ENCODE peak calls at places on chromosome 12, in ten cellular contexts. One of them, this sample, is unnamed.

GRCh38 chr12:89959188-89959587 is 250.6 kb upstream of the ATP2B1 start:
- DNase-seq in lung: no peak
- DNase-seq in left lung: no peak
- DNase-seq in tibial artery: no peak
- DNase-seq in H7: no peak
- DNase-seq in right lobe of liver: no peak
- DNase-seq in fibroblast of villous mesenchyme: peak
- DNase-seq in SJSA1: no peak
- DNase-seq in right cardiac atrium: no peak
- DNase-seq in ovary: no peak
- DNase-seq in this sample: no peak

GRCh38 chr12:125533434-125534029 is 468.3 kb downstream of the AACS start:
- DNase-seq in right lobe of liver: peak
- DNase-seq in tibial artery: no peak
- DNase-seq in right cardiac atrium: peak
- DNase-seq in ovary: peak
- DNase-seq in H7: peak
- DNase-seq in fibroblast of villous mesenchyme: peak
- DNase-seq in SJSA1: peak
- DNase-seq in lung: no peak
- DNase-seq in left lung: peak
- DNase-seq in this sample: no peak

GRCh38 chr12:25272937-25273526 is 22.3 kb upstream of the KRAS start:
- DNase-seq in right cardiac atrium: no peak
- DNase-seq in right lobe of liver: peak
- DNase-seq in SJSA1: no peak
- DNase-seq in tibial artery: no peak
- DNase-seq in left lung: no peak
- DNase-seq in lung: no peak
- DNase-seq in fibroblast of villous mesenchyme: no peak
- DNase-seq in ovary: no peak
- DNase-seq in H7: no peak
- DNase-seq in this sample: no peak

GRCh38 chr12:105899589-105899988 is 239.2 kb downstream of the NUAK1 start:
- DNase-seq in tibial artery: no peak
- DNase-seq in lung: no peak
- DNase-seq in ovary: no peak
- DNase-seq in right cardiac atrium: no peak
- DNase-seq in right lobe of liver: no peak
- DNase-seq in left lung: no peak
- DNase-seq in H7: no peak
- DNase-seq in SJSA1: no peak
- DNase-seq in fibroblast of villous mesenchyme: peak
- DNase-seq in this sample: peak

GRCh38 chr12:80702889-80703605 is 4.4 kb upstream of the MYF6 start:
- DNase-seq in H7: no peak
- DNase-seq in right lobe of liver: peak
- DNase-seq in right cardiac atrium: no peak
- DNase-seq in lung: no peak
- DNase-seq in fibroblast of villous mesenchyme: peak
- DNase-seq in SJSA1: peak
- DNase-seq in ovary: no peak
- DNase-seq in tibial artery: no peak
- DNase-seq in left lung: no peak
- DNase-seq in this sample: peak

GRCh38 chr12:40033260-40033649 is 72.6 kb downstream of the SLC2A13 start:
- DNase-seq in left lung: no peak
- DNase-seq in tibial artery: no peak
- DNase-seq in right cardiac atrium: no peak
- DNase-seq in lung: no peak
- DNase-seq in ovary: no peak
- DNase-seq in SJSA1: no peak
- DNase-seq in fibroblast of villous mesenchyme: no peak
- DNase-seq in H7: peak
- DNase-seq in right lobe of liver: no peak
- DNase-seq in this sample: no peak

GRCh38 chr12:103680591-103681065 is 93.6 kb downstream of the STAB2 start:
- DNase-seq in fibroblast of villous mesenchyme: peak
- DNase-seq in tibial artery: no peak
- DNase-seq in SJSA1: no peak
- DNase-seq in ovary: no peak
- DNase-seq in lung: peak
- DNase-seq in left lung: no peak
- DNase-seq in right lobe of liver: no peak
- DNase-seq in H7: no peak
- DNase-seq in right cardiac atrium: peak
- DNase-seq in this sample: peak

GRCh38 chr12:128970941-128971340 is 117.7 kb downstream of the GLT1D1 start:
- DNase-seq in fibroblast of villous mesenchyme: no peak
- DNase-seq in lung: no peak
- DNase-seq in left lung: no peak
- DNase-seq in ovary: no peak
- DNase-seq in right lobe of liver: no peak
- DNase-seq in tibial artery: no peak
- DNase-seq in SJSA1: no peak
- DNase-seq in H7: no peak
- DNase-seq in right cardiac atrium: no peak
- DNase-seq in this sample: no peak

GRCh38 chr12:120960657-120961056 is 17.7 kb upstream of the HNF1A start:
- DNase-seq in tibial artery: no peak
- DNase-seq in H7: no peak
- DNase-seq in ovary: no peak
- DNase-seq in lung: no peak
- DNase-seq in SJSA1: no peak
- DNase-seq in right cardiac atrium: no peak
- DNase-seq in left lung: no peak
- DNase-seq in right lobe of liver: no peak
- DNase-seq in fibroblast of villous mesenchyme: no peak
- DNase-seq in this sample: no peak

GRCh38 chr12:59834659-59835474 is 239.0 kb downstream of the SLC16A7 start:
- DNase-seq in lung: no peak
- DNase-seq in fibroblast of villous mesenchyme: peak
- DNase-seq in ovary: no peak
- DNase-seq in left lung: no peak
- DNase-seq in SJSA1: peak
- DNase-seq in tibial artery: no peak
- DNase-seq in H7: peak
- DNase-seq in right cardiac atrium: no peak
- DNase-seq in right lobe of liver: no peak
- DNase-seq in this sample: peak

GRCh38 chr12:6370576-6370935 is 4.8 kb downstream of the SCNN1A start:
- DNase-seq in SJSA1: no peak
- DNase-seq in fibroblast of villous mesenchyme: no peak
- DNase-seq in ovary: no peak
- DNase-seq in H7: peak
- DNase-seq in right cardiac atrium: peak
- DNase-seq in left lung: no peak
- DNase-seq in lung: no peak
- DNase-seq in tibial artery: no peak
- DNase-seq in right lobe of liver: no peak
- DNase-seq in this sample: no peak

GRCh38 chr12:6373022-6373787 is 2.2 kb downstream of the SCNN1A start:
- DNase-seq in ovary: no peak
- DNase-seq in left lung: no peak
- DNase-seq in tibial artery: no peak
- DNase-seq in H7: peak
- DNase-seq in SJSA1: no peak
- DNase-seq in right cardiac atrium: peak
- DNase-seq in right lobe of liver: no peak
- DNase-seq in lung: no peak
- DNase-seq in fibroblast of villous mesenchyme: no peak
- DNase-seq in this sample: no peak

GRCh38 chr12:6370994-6371754 is 4.2 kb downstream of the SCNN1A start:
- DNase-seq in fibroblast of villous mesenchyme: peak
- DNase-seq in ovary: no peak
- DNase-seq in lung: peak
- DNase-seq in H7: peak
- DNase-seq in left lung: no peak
- DNase-seq in right cardiac atrium: peak
- DNase-seq in SJSA1: peak
- DNase-seq in tibial artery: no peak
- DNase-seq in right lobe of liver: no peak
- DNase-seq in this sample: peak

GRCh38 chr12:6374028-6374780 is 1.2 kb downstream of the SCNN1A start:
- DNase-seq in left lung: no peak
- DNase-seq in tibial artery: no peak
- DNase-seq in right lobe of liver: no peak
- DNase-seq in H7: peak
- DNase-seq in right cardiac atrium: peak
- DNase-seq in lung: no peak
- DNase-seq in fibroblast of villous mesenchyme: no peak
- DNase-seq in ovary: no peak
- DNase-seq in SJSA1: no peak
- DNase-seq in this sample: no peak

GRCh38 chr12:6372403-6373003 is 2.9 kb downstream of the SCNN1A start:
- DNase-seq in right lobe of liver: no peak
- DNase-seq in right cardiac atrium: peak
- DNase-seq in lung: peak
- DNase-seq in fibroblast of villous mesenchyme: peak
- DNase-seq in left lung: no peak
- DNase-seq in ovary: no peak
- DNase-seq in H7: peak
- DNase-seq in SJSA1: peak
- DNase-seq in tibial artery: no peak
- DNase-seq in this sample: peak
- H3K4me3 ChIP-seq in right lobe of liver: no peak
- H3K4me3 ChIP-seq in right cardiac atrium: no peak
- H3K4me3 ChIP-seq in lung: no peak
- H3K4me3 ChIP-seq in fibroblast of villous mesenchyme: no peak
- H3K4me3 ChIP-seq in left lung: peak
- H3K4me3 ChIP-seq in ovary: no peak
- H3K4me3 ChIP-seq in H7: no peak
- H3K4me3 ChIP-seq in SJSA1: no peak
- H3K4me3 ChIP-seq in tibial artery: no peak
- H3K4me3 ChIP-seq in this sample: no peak

GRCh38 chr12:54565658-54566552 is 16.5 kb downstream of the PDE1B start:
- DNase-seq in fibroblast of villous mesenchyme: no peak
- DNase-seq in right lobe of liver: no peak
- DNase-seq in lung: no peak
- DNase-seq in H7: peak
- DNase-seq in ovary: no peak
- DNase-seq in right cardiac atrium: no peak
- DNase-seq in left lung: no peak
- DNase-seq in tibial artery: no peak
- DNase-seq in SJSA1: no peak
- DNase-seq in this sample: no peak
- H3K4me3 ChIP-seq in fibroblast of villous mesenchyme: no peak
- H3K4me3 ChIP-seq in right lobe of liver: no peak
- H3K4me3 ChIP-seq in lung: no peak
- H3K4me3 ChIP-seq in H7: no peak
- H3K4me3 ChIP-seq in ovary: no peak
- H3K4me3 ChIP-seq in right cardiac atrium: no peak
- H3K4me3 ChIP-seq in left lung: no peak
- H3K4me3 ChIP-seq in tibial artery: no peak
- H3K4me3 ChIP-seq in SJSA1: no peak
- H3K4me3 ChIP-seq in this sample: no peak

DNA sequence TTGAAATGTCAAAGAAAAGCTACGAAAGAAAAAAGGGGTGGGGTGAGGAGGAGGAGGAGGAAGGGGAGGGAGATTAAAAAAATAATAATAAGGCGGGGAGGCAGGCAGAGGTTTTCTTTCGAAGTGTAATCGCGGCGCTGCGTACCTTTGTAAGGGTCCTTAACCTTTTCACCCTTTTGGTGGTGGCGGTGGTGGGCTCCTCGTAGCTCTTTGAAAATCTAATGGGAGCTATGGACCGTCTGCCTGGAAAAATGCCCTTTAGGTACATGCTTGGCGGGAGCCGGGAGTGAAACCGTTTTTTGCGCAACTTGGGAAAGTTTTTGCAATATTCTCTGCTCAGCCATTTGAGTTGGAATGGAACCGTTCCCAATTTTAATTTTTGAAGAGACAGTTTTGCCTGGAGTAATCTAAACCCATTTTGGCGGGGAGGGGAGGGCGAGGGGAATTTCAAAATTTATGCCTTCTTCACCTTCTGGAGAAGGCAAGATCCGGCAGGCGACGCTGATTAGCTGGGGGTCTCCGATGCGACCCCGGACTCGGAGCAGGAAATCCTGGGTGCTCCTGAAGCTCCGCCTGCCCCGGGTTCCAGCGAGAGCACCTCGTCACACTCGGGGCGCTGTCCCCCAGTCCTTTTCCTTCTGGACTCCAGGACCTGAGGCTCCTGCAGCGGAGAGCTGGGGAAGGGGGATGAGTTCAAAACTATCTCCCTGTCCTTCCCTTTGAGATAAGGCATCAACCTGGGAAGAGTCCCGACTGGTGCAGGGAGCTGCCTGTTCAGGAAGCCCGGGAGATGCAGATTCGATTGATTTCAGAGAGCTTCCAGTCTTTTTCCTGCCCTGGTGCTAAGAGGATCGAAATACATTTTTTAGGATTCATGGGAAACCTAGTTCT is 74.6 kb upstream of the TBX5 start:
- DNase-seq in lung: no peak
- DNase-seq in left lung: no peak
- DNase-seq in ovary: no peak
- DNase-seq in tibial artery: no peak
- DNase-seq in right lobe of liver: peak
- DNase-seq in right cardiac atrium: peak
- DNase-seq in SJSA1: no peak
- DNase-seq in fibroblast of villous mesenchyme: peak
- DNase-seq in H7: peak
- DNase-seq in this sample: peak
- H3K4me3 ChIP-seq in lung: no peak
- H3K4me3 ChIP-seq in left lung: peak
- H3K4me3 ChIP-seq in ovary: no peak
- H3K4me3 ChIP-seq in tibial artery: peak
- H3K4me3 ChIP-seq in right lobe of liver: peak
- H3K4me3 ChIP-seq in right cardiac atrium: peak
- H3K4me3 ChIP-seq in SJSA1: no peak
- H3K4me3 ChIP-seq in fibroblast of villous mesenchyme: peak
- H3K4me3 ChIP-seq in H7: peak
- H3K4me3 ChIP-seq in this sample: peak

GRCh38 chr12:111035578-111036301 is 115.4 kb upstream of the MYL2 start:
- DNase-seq in fibroblast of villous mesenchyme: no peak
- DNase-seq in left lung: no peak
- DNase-seq in lung: no peak
- DNase-seq in right lobe of liver: no peak
- DNase-seq in right cardiac atrium: no peak
- DNase-seq in SJSA1: no peak
- DNase-seq in tibial artery: no peak
- DNase-seq in ovary: no peak
- DNase-seq in H7: peak
- DNase-seq in this sample: no peak
- H3K4me3 ChIP-seq in fibroblast of villous mesenchyme: no peak
- H3K4me3 ChIP-seq in left lung: no peak
- H3K4me3 ChIP-seq in lung: no peak
- H3K4me3 ChIP-seq in right lobe of liver: no peak
- H3K4me3 ChIP-seq in right cardiac atrium: no peak
- H3K4me3 ChIP-seq in SJSA1: no peak
- H3K4me3 ChIP-seq in tibial artery: no peak
- H3K4me3 ChIP-seq in ovary: no peak
- H3K4me3 ChIP-seq in H7: peak
- H3K4me3 ChIP-seq in this sample: no peak

This sample was measured in cardiac fibroblast.